ENCODE peak calls at places on chromosome 1, in seven cellular contexts. Z is transverse colon; B is lung; U is endodermal cell; T is CD8-positive, alpha-beta T cell; D is cardiac muscle cell; V is left ventricle myocardium inferior. H is an unnamed sample.

GRCh38 chr1:154865442-154866256 is 4.4 kb downstream of the KCNN3 start:
- DNase-seq in V (no peak), Z (no peak), T (no peak), U (peak; percentile 58), D (no peak), B (no peak), H (peak; percentile 27)

GRCh38 chr1:156524985-156525590 is 24.5 kb upstream of the MEF2D start:
- DNase-seq in Z (no peak), V (no peak), D (no peak), B (no peak), U (no peak), T (no peak), H (no peak)

GRCh38 chr1:50369830-50370229 is 53.4 kb downstream of the DMRTA2 start:
- DNase-seq in B (no peak), D (no peak), T (no peak), Z (no peak), V (no peak), U (peak; percentile 73), H (no peak)

GRCh38 chr1:237470712-237471310 is 419.9 kb downstream of the ZP4 start:
- DNase-seq in D (no peak), V (peak; percentile 59), Z (no peak), U (peak; percentile 63), T (no peak), B (no peak), H (peak; percentile 77)

GRCh38 chr1:161038523-161039153 is at the start of gene TSTD1:
- DNase-seq in U (peak; percentile 92), V (peak; percentile 52), T (peak; percentile 89), Z (peak; percentile 90), D (peak; percentile 58), B (peak; percentile 85), H (peak; percentile 83)

GRCh38 chr1:10724948-10725852 is 71.2 kb downstream of the CASZ1 start:
- DNase-seq in B (peak; percentile 49), V (peak; percentile 73), T (no peak), U (no peak), D (peak; percentile 49), Z (no peak), H (peak; percentile 70)

GRCh38 chr1:57422271-57423134 is 1.4 kb downstream of the DAB1 start:
- DNase-seq in D (peak; percentile 26), Z (no peak), T (no peak), B (no peak), V (peak; percentile 20), U (peak; percentile 87), H (no peak)

GRCh38 chr1:208951908-208952307 is 631.6 kb upstream of the CAMK1G start:
- DNase-seq in U (no peak), T (no peak), Z (peak; percentile 15), D (no peak), B (no peak), V (no peak), H (no peak)

GRCh38 chr1:103110701-103111100 is 2.4 kb upstream of the COL11A1 start:
- DNase-seq in D (no peak), B (no peak), V (no peak), U (no peak), Z (no peak), T (no peak), H (no peak)

GRCh38 chr1:23592209-23592905 is 33.1 kb upstream of the ID3 start:
- DNase-seq in D (no peak), B (no peak), V (no peak), T (no peak), U (no peak), Z (no peak), H (no peak)

GRCh38 chr1:206693029-206693428 is 8.3 kb downstream of the MAPKAPK2 start:
- DNase-seq in D (peak; percentile 79), U (no peak), Z (peak; percentile 64), V (peak; percentile 90), T (no peak), B (no peak), H (peak; percentile 55)

GRCh38 chr1:56835657-56836056 is 16.5 kb upstream of the FYB2 start:
- DNase-seq in Z (no peak), U (no peak), B (no peak), V (no peak), T (no peak), D (no peak), H (no peak)

GRCh38 chr1:238191161-238191560 is 300.4 kb upstream of the ZP4 start:
- DNase-seq in V (no peak), Z (no peak), U (no peak), D (no peak), B (no peak), T (no peak), H (no peak)

GRCh38 chr1:29466258-29466657 is 229.9 kb downstream of the PTPRU start:
- DNase-seq in B (no peak), V (no peak), Z (no peak), U (no peak), D (no peak), T (no peak), H (no peak)

GRCh38 chr1:50417487-50417886 is 5.8 kb downstream of the DMRTA2 start:
- DNase-seq in B (no peak), D (no peak), V (no peak), U (peak; percentile 70), Z (no peak), T (no peak), H (no peak)

GRCh38 chr1:241536969-241537368 is 4.8 kb downstream of the KMO start:
- DNase-seq in Z (no peak), V (no peak), U (no peak), T (no peak), D (no peak), B (no peak), H (no peak)

GRCh38 chr1:91545506-91546300 is 45.1 kb downstream of the CDC7 start:
- DNase-seq in Z (no peak), U (no peak), B (no peak), T (no peak), V (no peak), D (no peak), H (no peak)

GRCh38 chr1:25948641-25949040 is 42.4 kb upstream of the STMN1 start:
- DNase-seq in U (no peak), T (no peak), D (no peak), V (no peak), B (no peak), Z (no peak), H (no peak)

GRCh38 chr1:54942976-54943375 is 37.5 kb upstream of the TMEM61 start:
- DNase-seq in U (no peak), T (no peak), V (no peak), D (no peak), B (no peak), Z (no peak), H (no peak)

GRCh38 chr1:17046043-17046657 is 7.7 kb downstream of the SDHB start:
- DNase-seq in Z (no peak), U (no peak), D (peak; percentile 79), B (no peak), T (no peak), V (no peak), H (no peak)

GRCh38 chr1:161872506-161872905 is 106.4 kb downstream of the ATF6 start:
- DNase-seq in Z (no peak), U (no peak), V (no peak), T (no peak), B (no peak), D (no peak), H (no peak)

DNA sequence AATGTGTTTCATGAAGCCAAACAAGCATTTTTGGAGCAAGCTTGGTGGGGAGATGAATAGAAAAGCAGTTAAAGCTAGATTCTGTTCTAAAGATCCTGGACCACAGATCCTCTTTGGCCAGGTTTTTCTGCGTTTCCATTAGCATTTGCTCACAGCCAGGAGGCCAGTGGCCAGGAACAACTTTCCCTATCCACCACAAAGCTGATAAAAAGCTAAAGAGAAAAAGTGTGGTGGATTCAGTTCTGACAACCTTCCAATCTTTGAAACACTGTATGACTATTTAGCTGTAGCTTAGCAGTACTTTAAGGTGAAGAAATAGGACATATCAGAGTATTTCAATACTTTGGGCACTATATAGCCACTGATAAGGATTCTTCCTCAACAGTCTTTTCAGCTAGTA is 3.0 kb upstream of the NEK7 start:
- DNase-seq in T (no peak), B (no peak), U (no peak), D (peak; percentile 80), V (no peak), Z (no peak), H (no peak)
- TF ChIP-seq CTCF in T (no peak), B (no peak), U (no peak), D (no peak), V (peak; percentile 10), Z (no peak), H (no peak)

DNA sequence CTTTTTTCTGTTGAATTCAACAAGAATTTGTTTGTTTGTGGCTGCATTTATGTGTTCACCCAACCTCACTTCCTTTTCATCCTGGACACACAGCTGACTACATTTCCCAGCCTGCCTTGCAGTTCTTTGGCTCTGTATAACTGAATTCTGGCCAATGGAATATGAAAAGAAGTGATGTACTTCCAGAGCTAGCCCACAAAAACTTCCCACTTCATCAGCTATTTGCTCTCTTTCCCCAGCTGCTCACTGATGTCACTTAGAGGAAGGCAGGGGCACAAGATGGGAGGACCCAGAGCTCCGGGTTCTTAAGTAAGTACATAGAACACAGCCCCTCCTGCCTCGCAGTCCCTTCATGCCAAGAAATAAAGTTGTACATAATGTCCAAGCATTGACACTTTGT is 235.0 kb upstream of the FGGY start:
- DNase-seq in U (no peak), Z (peak; percentile 38), T (no peak), D (peak; percentile 98), V (peak; percentile 65), B (peak; percentile 44), H (no peak)
- H3K4me1 ChIP-seq in U (peaks cover 9% of the 10 kb centered on the region), Z (peaks cover 8% of the 10 kb centered on the region), T (peaks cover 24% of the 10 kb centered on the region), D (peaks cover 6% of the 10 kb centered on the region), V (peaks cover 41% of the 10 kb centered on the region), B (peaks cover 7% of the 10 kb centered on the region), H (peaks cover 12% of the 10 kb centered on the region)

GRCh38 chr1:228009828-228010775 is 3.3 kb downstream of the WNT3A start:
- DNase-seq in B (peak; percentile 28), D (no peak), T (peak; percentile 43), Z (no peak), U (peak; percentile 53), V (no peak), H (no peak)
- H3K4me3 ChIP-seq in B (no peak overlapping the region), D (no peak overlapping the region), T (no peak overlapping the region), Z (no peak overlapping the region), U (no peak overlapping the region), V (no peak overlapping the region), H (no peak overlapping the region)

DNA sequence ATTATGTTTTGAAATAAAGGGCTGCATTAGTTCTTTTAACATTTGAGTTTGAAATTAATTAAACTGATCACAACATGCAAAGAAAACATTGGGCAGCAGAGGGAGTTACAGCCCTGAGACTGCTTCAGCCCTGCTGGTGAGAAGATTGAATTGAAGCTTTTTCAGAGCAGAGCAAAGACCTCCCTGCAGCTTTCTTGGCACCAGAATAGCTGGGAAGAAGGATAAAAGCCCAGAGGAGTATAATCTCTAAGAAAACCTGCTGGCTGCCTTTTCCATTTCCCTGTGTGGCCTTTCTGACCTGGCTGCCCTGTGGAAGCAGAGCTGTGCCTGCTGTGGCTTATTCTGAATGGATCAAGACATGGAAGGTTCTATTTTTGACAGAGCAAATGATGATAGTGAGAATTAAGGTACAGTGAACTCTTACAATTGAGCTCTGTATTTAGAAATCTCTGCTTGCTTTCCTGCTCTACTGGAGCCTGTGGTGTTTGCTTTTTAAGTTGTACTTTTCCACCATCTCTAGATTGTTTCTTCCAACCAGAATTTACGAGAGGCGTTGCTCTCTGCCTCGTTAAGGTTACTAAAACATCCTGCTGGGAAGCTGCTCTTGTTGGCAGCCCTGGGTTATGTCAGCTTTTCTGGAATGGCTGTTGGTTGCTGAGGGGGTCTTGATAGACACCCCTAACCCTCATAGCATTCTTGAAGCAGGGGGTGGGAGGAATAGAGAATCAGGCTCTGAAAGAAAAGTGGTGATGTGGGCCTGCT is 9.9 kb downstream of the SNRPE start:
- DNase-seq in T (no peak), D (peak; percentile 89), Z (peak; percentile 13), B (no peak), V (no peak), U (peak; percentile 75), H (no peak)
- TF ChIP-seq CTCF in T (peak; percentile 48), D (peak; percentile 87), Z (peak; percentile 78), B (peak; percentile 78), V (peak; percentile 89), U (peak; percentile 100), H (peak; percentile 54)

GRCh38 chr1:24927473-24927872 is 2.6 kb downstream of the RUNX3 start:
- DNase-seq in U (no peak), Z (no peak), T (no peak), V (no peak), D (no peak), B (no peak), H (no peak)
- H3K4me1 ChIP-seq in U (peaks cover 4% of the 10 kb centered on the region), Z (peaks cover 33% of the 10 kb centered on the region), T (peaks cover 74% of the 10 kb centered on the region), V (peaks cover 46% of the 10 kb centered on the region), D (peaks cover 4% of the 10 kb centered on the region), B (peaks cover 23% of the 10 kb centered on the region), H (no peaks in the 10 kb centered on the region)

H was measured in pancreas.